ENCODE peak calls at places on chromosome 3, in nine cellular contexts. G, N, T, F, E, C, U, L and Y are unnamed samples.

GRCh38 chr3:14358426-14359211 is 43.8 kb upstream of the SLC6A6 start:
- DNase-seq in G (no peak), N (peak), T (no peak), F (no peak), E (no peak), C (no peak), U (peak), L (no peak), Y (no peak)

GRCh38 chr3:157115069-157116006 is 44.6 kb downstream of the CCNL1 start:
- DNase-seq in G (no peak), N (no peak), T (no peak), F (no peak), E (no peak), C (no peak), U (no peak), L (peak), Y (no peak)

GRCh38 chr3:23017800-23018199 is 185.3 kb upstream of the UBE2E2 start:
- DNase-seq in G (no peak), N (peak), T (no peak), F (no peak), E (no peak), C (no peak), U (no peak), L (no peak), Y (no peak)

GRCh38 chr3:13108861-13109260 is 35.6 kb upstream of the IQSEC1 start:
- DNase-seq in G (no peak), N (no peak), T (no peak), F (no peak), E (no peak), C (no peak), U (peak), L (no peak), Y (no peak)

GRCh38 chr3:13106308-13106970 is 33.2 kb upstream of the IQSEC1 start:
- DNase-seq in G (no peak), N (no peak), T (no peak), F (peak), E (no peak), C (no peak), U (no peak), L (no peak), Y (no peak)

GRCh38 chr3:44326035-44326434 is 12.5 kb upstream of the TCAIM start:
- DNase-seq in G (no peak), N (peak), T (no peak), F (no peak), E (no peak), C (no peak), U (no peak), L (no peak), Y (no peak)

GRCh38 chr3:71681224-71681668 is 44.0 kb downstream of the EIF4E3 start:
- DNase-seq in G (peak), N (peak), T (peak), F (peak), E (peak), C (no peak), U (peak), L (peak), Y (no peak)

GRCh38 chr3:179768080-179768479 is 115.2 kb downstream of the USP13 start:
- DNase-seq in G (no peak), N (peak), T (no peak), F (peak), E (peak), C (peak), U (no peak), L (peak), Y (no peak)

GRCh38 chr3:160224256-160224655 is 966 bp upstream of the C3orf80 start:
- DNase-seq in G (no peak), N (no peak), T (no peak), F (no peak), E (no peak), C (no peak), U (no peak), L (peak), Y (no peak)

GRCh38 chr3:161291191-161291901 is 70.2 kb downstream of the NMD3 start:
- DNase-seq in G (no peak), N (no peak), T (no peak), F (no peak), E (no peak), C (peak), U (no peak), L (no peak), Y (no peak)